ENCODE peak calls at places on chromosomes 16 and 17, in nine cellular contexts. Y is IMR-90, Q is A549, P is GM12865, B is stomach, E is ascending aorta, U is AG04450, H is dorsolateral prefrontal cortex, W is AG10803. O is an unnamed sample.

GRCh38 chr17:83189013-83189672 is 109.7 kb downstream of the METRNL start:
- DNase-seq in E (peak), P (no peak), B (no peak), H (no peak), U (no peak), W (no peak), Q (no peak), Y (no peak), O (no peak)

GRCh38 chr16:58409316-58409973 is 17.2 kb downstream of the GINS3 start:
- DNase-seq in H (peak), E (no peak), Q (no peak), P (no peak), B (peak), U (no peak), Y (peak), W (peak), O (peak)

GRCh38 chr17:78252111-78252634 is 20.7 kb downstream of the TMEM235 start:
- DNase-seq in H (no peak), B (peak), U (no peak), P (peak), Y (no peak), E (no peak), Q (no peak), W (no peak), O (no peak)

GRCh38 chr17:21300601-21301571 is 16.4 kb downstream of the MAP2K3 start:
- DNase-seq in W (no peak), E (no peak), B (no peak), Q (no peak), P (no peak), U (no peak), H (no peak), Y (no peak), O (no peak)

GRCh38 chr17:44220211-44221071 is 966 bp upstream of the UBTF start:
- DNase-seq in Q (no peak), B (peak), E (no peak), H (no peak), U (no peak), W (peak), P (peak), Y (peak), O (peak)

GRCh38 chr16:84475643-84476240 is 28.7 kb downstream of the MEAK7 start:
- DNase-seq in U (no peak), E (no peak), W (no peak), H (no peak), Y (peak), B (peak), P (no peak), Q (no peak), O (no peak)

GRCh38 chr16:89114159-89114981 is 20.7 kb downstream of the ACSF3 start:
- DNase-seq in E (no peak), Q (no peak), P (peak), W (peak), Y (no peak), B (no peak), H (no peak), U (no peak), O (peak)

GRCh38 chr17:42723636-42724035 is 21.2 kb downstream of the EZH1 start:
- DNase-seq in W (no peak), U (no peak), H (no peak), P (no peak), Y (no peak), B (no peak), Q (no peak), E (no peak), O (no peak)

GRCh38 chr16:3656491-3657468 is 2.3 kb downstream of the DNASE1 start:
- DNase-seq in W (no peak), E (no peak), Q (no peak), Y (no peak), P (peak), U (no peak), H (peak), B (no peak), O (peak)

GRCh38 chr16:7278636-7279035 is 54.0 kb upstream of the RBFOX1 start:
- DNase-seq in Y (no peak), H (no peak), W (no peak), B (no peak), E (no peak), U (no peak), P (no peak), Q (no peak), O (no peak)

GRCh38 chr17:17782425-17783120 is 54.2 kb downstream of the SREBF1 start:
- DNase-seq in Y (no peak), H (no peak), U (no peak), E (no peak), P (peak), W (no peak), B (peak), Q (no peak), O (no peak)

GRCh38 chr16:9847146-9847545 is 335.1 kb downstream of the GRIN2A start:
- DNase-seq in Y (no peak), W (no peak), P (no peak), B (no peak), H (no peak), Q (no peak), U (no peak), E (no peak), O (peak)

GRCh38 chr17:4472281-4472680 is 26.4 kb upstream of the SPNS2 start:
- DNase-seq in E (no peak), U (no peak), Q (no peak), Y (no peak), H (no peak), B (no peak), W (no peak), P (no peak), O (no peak)

GRCh38 chr17:1545618-1546017 is 17.0 kb downstream of the PITPNA start:
- DNase-seq in Q (no peak), W (no peak), Y (no peak), H (no peak), P (no peak), B (no peak), E (no peak), U (no peak), O (no peak)

GRCh38 chr17:40059729-40060475 is 2.9 kb upstream of the THRA start:
- DNase-seq in P (no peak), H (no peak), Q (no peak), E (no peak), B (no peak), U (no peak), Y (no peak), W (no peak), O (no peak)

GRCh38 chr17:70158581-70158980 is 10.8 kb upstream of the KCNJ2 start:
- DNase-seq in Y (no peak), H (no peak), E (no peak), U (no peak), W (no peak), Q (no peak), B (no peak), P (no peak), O (no peak)

GRCh38 chr17:1906622-1907021 is 76.8 kb downstream of the RPA1 start:
- DNase-seq in P (no peak), E (no peak), U (no peak), Y (no peak), Q (no peak), H (no peak), B (no peak), W (no peak), O (no peak)

GRCh38 chr16:67017451-67017750 is 11.5 kb upstream of the CBFB start:
- DNase-seq in Q (no peak), U (no peak), E (peak), Y (no peak), P (no peak), H (no peak), W (no peak), B (no peak), O (no peak)

GRCh38 chr16:84308120-84308519 is 13.4 kb downstream of the WFDC1 start:
- DNase-seq in Y (peak), H (no peak), B (peak), Q (peak), W (peak), E (no peak), P (peak), U (peak), O (peak)

GRCh38 chr16:78460428-78460827 is 361.0 kb downstream of the WWOX start:
- DNase-seq in Q (no peak), H (no peak), U (no peak), Y (no peak), W (no peak), P (no peak), B (no peak), E (no peak), O (no peak)

GRCh38 chr17:36850794-36851193 is 86.5 kb upstream of the LHX1 start:
- DNase-seq in Q (peak), E (no peak), H (no peak), B (no peak), W (peak), U (no peak), P (peak), Y (peak), O (peak)

GRCh38 chr16:11252482-11252931 is 3.5 kb downstream of the SOCS1 start:
- DNase-seq in Q (no peak), H (no peak), Y (no peak), W (no peak), E (no peak), P (no peak), U (no peak), B (no peak), O (no peak)

GRCh38 chr16:52861614-52862022 is 191.1 kb downstream of the CHD9NB start:
- DNase-seq in W (no peak), U (no peak), Y (no peak), E (no peak), Q (no peak), H (no peak), B (no peak), P (no peak), O (peak)

GRCh38 chr17:63106050-63106449 is 140.0 kb downstream of the TANC2 start:
- DNase-seq in B (no peak), P (no peak), H (no peak), Y (no peak), Q (no peak), U (no peak), E (no peak), W (no peak), O (no peak)

GRCh38 chr16:47672475-47672874 is 211.3 kb downstream of the PHKB start:
- DNase-seq in H (no peak), P (no peak), Q (no peak), B (no peak), Y (no peak), W (no peak), E (no peak), U (no peak), O (no peak)

GRCh38 chr17:34756670-34757021 is 177.3 kb downstream of the TMEM132E start:
- DNase-seq in E (peak), H (no peak), W (no peak), Q (no peak), B (no peak), U (no peak), P (no peak), Y (no peak), O (no peak)

GRCh38 chr17:1237471-1237870 is 32.8 kb upstream of the BHLHA9 start:
- DNase-seq in H (no peak), B (no peak), U (no peak), Q (no peak), W (no peak), E (no peak), Y (no peak), P (no peak), O (no peak)

GRCh38 chr17:72030067-72030899 is 90.5 kb upstream of the SOX9 start:
- DNase-seq in H (peak), Y (peak), W (peak), P (peak), B (peak), Q (peak), E (no peak), U (peak), O (peak)

GRCh38 chr16:3938843-3939624 is 58.5 kb upstream of the CREBBP start:
- DNase-seq in H (no peak), P (peak), B (peak), W (peak), Q (peak), U (peak), Y (peak), E (no peak), O (no peak)

GRCh38 chr17:42526031-42526444 is 10.0 kb upstream of the NAGLU start:
- DNase-seq in P (no peak), U (no peak), B (no peak), W (peak), E (no peak), Q (no peak), H (no peak), Y (peak), O (peak)

GRCh38 chr17:17146791-17147406 is 59.2 kb downstream of the PLD6 start:
- DNase-seq in W (no peak), Y (no peak), U (no peak), Q (peak), H (no peak), E (no peak), P (peak), B (no peak), O (peak)

GRCh38 chr16:8581923-8582580 is 8.3 kb downstream of the TMEM114 start:
- DNase-seq in H (peak), Q (no peak), W (no peak), Y (no peak), B (no peak), U (no peak), P (peak), E (no peak), O (peak)

GRCh38 chr17:77313831-77314230 is 173.1 kb downstream of the SEC14L1 start:
- DNase-seq in W (no peak), Q (no peak), Y (no peak), H (no peak), B (no peak), E (peak), U (no peak), P (no peak), O (no peak)

GRCh38 chr16:70746708-70747424 is 54.1 kb downstream of the VAC14 start:
- DNase-seq in U (peak), Y (peak), H (no peak), W (peak), P (peak), Q (peak), B (peak), E (peak), O (peak)

GRCh38 chr16:70747703-70748631 is 53.0 kb downstream of the VAC14 start:
- DNase-seq in Y (peak), Q (no peak), P (no peak), E (no peak), W (no peak), H (no peak), U (no peak), B (no peak), O (peak)

GRCh38 chr16:70744366-70744765 is 56.6 kb downstream of the VAC14 start:
- DNase-seq in W (no peak), P (no peak), Q (no peak), E (no peak), H (no peak), Y (no peak), B (no peak), U (no peak), O (no peak)

GRCh38 chr16:70745536-70746025 is 55.4 kb downstream of the VAC14 start:
- DNase-seq in Y (no peak), P (no peak), U (no peak), B (no peak), W (no peak), E (no peak), H (no peak), Q (no peak), O (no peak)

GRCh38 chr16:70746040-70746707 is 54.8 kb downstream of the VAC14 start:
- DNase-seq in U (no peak), Y (peak), W (peak), B (peak), E (peak), P (no peak), Q (peak), H (peak), O (peak)
- H3K4me3 ChIP-seq in U (no peak), Y (no peak), W (no peak), B (no peak), E (peak), P (no peak), Q (no peak), H (no peak), O (no peak)

DNA sequence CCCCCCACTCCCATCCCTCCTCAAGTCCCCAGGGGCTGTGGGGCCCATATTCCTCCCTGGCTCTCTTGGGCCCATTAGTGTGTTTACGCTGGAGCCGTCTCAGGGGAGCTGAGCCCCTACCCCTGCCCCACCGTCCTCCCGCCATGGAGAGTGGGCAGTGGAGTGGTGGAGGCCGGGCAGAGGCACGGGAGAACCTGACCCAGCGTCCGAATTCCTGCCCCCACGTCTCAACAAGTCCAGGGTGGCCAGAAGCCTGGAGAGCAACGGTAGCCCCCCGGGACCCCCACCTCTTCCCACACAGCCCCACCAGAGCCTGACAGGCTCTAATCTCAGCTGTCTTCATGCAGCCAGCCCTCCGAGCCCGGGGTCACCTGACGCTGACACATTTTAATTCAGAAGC is 32.5 kb downstream of the WNT9B start:
- DNase-seq in H (no peak), B (no peak), U (no peak), E (no peak), P (no peak), Y (no peak), Q (no peak), W (no peak), O (no peak)
- TF ChIP-seq CTCF in H (no peak), B (no peak), U (no peak), E (no peak), P (no peak), Y (no peak), Q (no peak), W (no peak), O (no peak)

DNA sequence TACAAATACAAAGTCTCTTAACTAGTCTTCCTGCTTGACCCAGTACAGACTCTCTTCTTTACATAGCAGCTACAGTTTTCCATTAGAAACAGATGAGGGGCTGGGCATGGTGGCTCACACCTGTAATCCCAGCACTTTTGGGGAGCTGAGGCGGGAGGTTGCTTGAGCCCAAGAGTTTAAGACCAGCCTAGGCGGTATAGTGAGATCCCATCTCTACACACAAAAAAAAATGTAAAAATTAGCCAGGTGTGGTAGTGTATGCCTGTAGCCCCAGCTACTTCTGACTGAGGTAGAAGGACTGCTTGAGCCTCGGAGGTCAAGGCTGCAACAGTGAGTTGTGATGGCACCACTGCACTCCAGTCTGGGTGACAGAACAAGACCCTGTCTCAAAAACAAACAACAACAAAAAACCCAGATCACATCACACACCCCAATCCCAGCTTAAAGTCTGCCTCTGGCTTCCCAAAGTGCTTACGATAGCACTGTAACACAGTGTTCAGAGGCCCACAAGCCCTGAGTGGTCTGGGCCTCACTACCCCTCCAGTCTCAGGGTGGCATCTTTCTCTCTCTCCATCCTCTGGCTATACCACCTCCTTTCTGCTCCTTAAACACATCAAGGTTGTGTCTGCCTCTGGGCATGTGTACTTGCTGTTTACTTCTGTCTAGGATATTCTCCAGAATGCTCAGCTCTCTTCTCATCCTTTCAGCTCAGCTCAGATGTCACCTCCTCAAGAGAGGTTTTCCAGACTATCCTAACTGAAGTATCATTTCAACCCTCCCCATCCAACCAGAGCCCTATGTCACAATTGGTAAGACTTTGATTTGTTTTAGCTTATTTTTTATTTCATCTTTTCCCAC is 4.0 kb downstream of the MMD start:
- DNase-seq in P (no peak), H (no peak), W (no peak), U (no peak), E (no peak), B (no peak), Y (no peak), Q (no peak), O (no peak)
- H3K4me3 ChIP-seq in P (no peak), H (no peak), W (no peak), U (no peak), E (no peak), B (no peak), Y (no peak), Q (no peak), O (no peak)

DNA sequence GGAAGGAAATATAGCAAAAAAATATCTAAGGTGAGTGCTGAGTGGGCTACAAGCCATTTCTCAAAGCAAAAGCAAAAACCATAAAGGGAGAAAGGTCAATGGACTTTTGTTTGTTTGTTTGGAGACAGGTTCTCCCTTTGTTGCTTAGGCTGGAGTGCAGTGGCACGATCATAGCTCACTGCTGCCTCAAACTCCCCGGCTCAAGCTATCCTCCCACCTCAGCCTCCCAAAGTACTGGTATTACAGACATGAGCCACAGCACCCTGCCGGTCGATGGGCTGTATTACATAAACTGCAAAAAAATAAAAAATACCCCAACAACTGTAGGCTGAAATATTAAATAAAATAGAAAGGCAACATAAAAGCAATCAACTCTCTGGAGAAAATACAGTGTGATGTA is 3.5 kb upstream of the RBBP6 start:
- DNase-seq in E (no peak), H (no peak), B (no peak), Q (no peak), U (no peak), P (no peak), Y (no peak), W (no peak), O (no peak)
- TF ChIP-seq CTCF in E (no peak), H (no peak), B (no peak), Q (no peak), U (no peak), P (no peak), Y (no peak), W (no peak), O (peak)